ENCODE peak calls at places on chromosomes 5 and 9, in four cellular contexts. B, M, Q and L are unnamed samples. For H3K27me3, the result is how much of the 10 kb centered on the place peaks cover.

GRCh38 chr5:94468531-94468930 is 149.9 kb downstream of the KIAA0825 start:
- DNase-seq in B (no peak), M (no peak), Q (no peak), L (no peak)

GRCh38 chr5:67142816-67143215 is 53.8 kb downstream of the CD180 start:
- DNase-seq in B (no peak), M (no peak), Q (no peak), L (no peak)

GRCh38 chr5:151718653-151719052 is 31.9 kb upstream of the SPARC start:
- DNase-seq in Q (no peak), M (no peak), B (no peak), L (no peak)

GRCh38 chr5:77645158-77645994 is 6.9 kb upstream of the OTP start:
- DNase-seq in B (peak), M (peak), Q (no peak), L (no peak)

GRCh38 chr9:135173066-135173465 is 85.6 kb downstream of the OLFM1 start:
- DNase-seq in M (no peak), Q (no peak), B (no peak), L (no peak)

GRCh38 chr5:60148356-60148755 is 254.8 kb upstream of the PDE4D start:
- DNase-seq in M (no peak), Q (no peak), B (no peak), L (no peak)

GRCh38 chr9:69058101-69058500 is 22.5 kb downstream of the FXN start:
- DNase-seq in Q (no peak), M (no peak), B (no peak), L (no peak)

GRCh38 chr9:110638381-110638954 is 30.1 kb upstream of the MUSK start:
- DNase-seq in M (no peak), Q (no peak), B (no peak), L (no peak)

GRCh38 chr5:141845371-141845821 is 32.8 kb downstream of the PCDH1 start:
- DNase-seq in Q (no peak), B (no peak), M (no peak), L (no peak)

GRCh38 chr5:44881266-44881665 is 72.5 kb downstream of the MRPS30 start:
- DNase-seq in Q (no peak), B (no peak), M (no peak), L (no peak)

DNA sequence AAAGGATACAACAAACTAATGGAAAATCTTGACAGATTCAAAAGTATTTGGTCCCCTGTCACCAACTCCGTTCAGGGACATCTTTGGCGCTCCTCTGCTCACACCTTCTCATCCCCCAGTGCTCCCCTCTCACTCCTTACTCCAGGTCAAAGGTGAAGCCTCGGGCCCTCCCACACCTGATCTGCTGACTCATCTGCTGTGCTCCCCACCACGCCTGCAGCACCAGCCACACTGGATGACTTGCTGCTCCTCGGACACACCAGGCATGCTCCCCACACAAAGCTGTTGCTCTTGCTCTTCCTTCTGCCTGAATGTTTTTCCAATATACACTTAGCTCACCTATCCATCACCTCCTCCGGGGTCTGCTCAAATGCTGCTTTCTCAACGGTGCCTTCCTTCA is 123.4 kb downstream of the ESM1 start:
- DNase-seq in Q (no peak), B (no peak), M (no peak), L (no peak)
- H3K27ac ChIP-seq in Q (no peak), B (no peak), M (no peak), L (no peak)

GRCh38 chr9:136336156-136336860 is 9.0 kb downstream of the GPSM1 start:
- DNase-seq in B (no peak), M (no peak), Q (no peak), L (no peak)
- H3K4me3 ChIP-seq in B (no peak), M (no peak), Q (no peak), L (no peak)

GRCh38 chr9:77131411-77131810 is 45.9 kb upstream of the VPS13A start:
- DNase-seq in B (no peak), Q (no peak), M (no peak), L (no peak)

GRCh38 chr9:77127071-77127470 is 50.3 kb upstream of the VPS13A start:
- DNase-seq in Q (no peak), M (no peak), B (no peak), L (no peak)

GRCh38 chr9:77128125-77128789 is 49.1 kb upstream of the VPS13A start:
- DNase-seq in Q (no peak), B (no peak), M (no peak), L (no peak)

DNA sequence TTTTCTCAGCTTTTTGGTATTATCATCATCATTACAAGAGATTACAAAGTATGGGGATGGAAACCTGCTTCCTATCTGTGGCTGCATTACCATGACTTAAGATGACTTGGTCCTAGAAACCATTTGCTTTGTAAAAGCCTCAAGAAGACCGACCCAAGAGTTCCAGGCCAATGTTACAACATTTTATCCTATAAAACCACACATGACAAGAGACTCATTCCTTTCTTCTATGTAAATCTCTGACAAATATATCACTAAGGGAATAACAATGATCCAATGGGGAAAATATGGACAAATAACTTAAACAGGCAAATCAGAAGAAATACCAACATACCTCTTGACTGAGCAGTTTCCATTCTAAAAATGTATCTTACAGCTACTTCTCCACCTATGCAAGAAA is 44.3 kb upstream of the VPS13A start:
- DNase-seq in Q (no peak), B (no peak), M (no peak), L (no peak)
- H3K27me3 ChIP-seq in Q (under half), B (under half), M (under half), L (under half)

GRCh38 chr5:9198399-9198798 is 347.5 kb downstream of the SEMA5A start:
- DNase-seq in Q (no peak), B (no peak), M (no peak), L (no peak)
- H3K27ac ChIP-seq in Q (no peak), B (no peak), M (no peak), L (no peak)

GRCh38 chr5:40694433-40694832 is 14.7 kb downstream of the PTGER4 start:
- DNase-seq in M (no peak), B (no peak), Q (no peak), L (no peak)
- H3K4me3 ChIP-seq in M (no peak), B (no peak), Q (no peak), L (no peak)

DNA sequence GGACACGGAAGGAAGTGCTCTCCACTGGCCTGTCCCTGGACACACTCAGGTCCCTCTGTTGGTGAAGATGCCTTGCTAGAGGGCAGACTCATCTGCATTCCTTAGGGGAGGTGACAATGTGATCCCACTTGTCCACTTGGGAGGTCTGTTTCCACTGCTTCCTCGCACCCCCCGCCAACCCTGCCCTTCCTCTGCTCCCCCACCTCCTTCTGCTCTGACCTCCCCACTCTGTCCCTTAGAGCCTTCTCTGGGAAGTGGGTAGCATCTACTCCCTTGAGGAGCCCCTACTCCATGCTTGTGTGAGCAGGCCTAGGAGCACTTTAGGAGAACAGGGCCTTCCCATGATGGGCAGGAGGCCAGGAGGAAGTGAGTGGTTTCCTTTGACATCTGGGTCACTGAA is 633.8 kb downstream of the IRX1 start:
- DNase-seq in B (no peak), Q (no peak), M (no peak), L (no peak)
- H3K27me3 ChIP-seq in B (under half), Q (under half), M (under half), L (under half)

DNA sequence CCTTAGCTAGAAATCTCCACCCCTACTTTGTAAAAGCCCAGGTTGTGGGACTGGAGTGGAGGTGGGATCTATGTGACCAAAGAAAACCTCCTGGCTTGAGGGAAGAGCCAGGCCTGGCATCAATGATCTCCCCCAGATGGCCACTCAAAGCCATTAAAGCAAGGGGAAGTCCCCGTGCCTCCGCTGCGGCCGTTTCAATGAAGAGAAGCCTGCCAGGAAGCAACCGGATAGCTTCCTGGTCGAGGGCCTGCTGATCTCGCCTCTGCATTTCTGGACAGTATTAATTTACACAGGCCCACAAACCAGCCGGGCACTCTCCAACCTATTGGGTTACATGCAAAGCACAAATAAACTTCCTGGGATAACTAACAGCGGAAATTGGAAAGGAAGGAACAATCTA is 160.5 kb upstream of the MSX2 start:
- DNase-seq in Q (peak), M (no peak), B (no peak), L (no peak)
- H3K27ac ChIP-seq in Q (no peak), M (no peak), B (no peak), L (no peak)

GRCh38 chr5:8740595-8740994 is 805.3 kb downstream of the SEMA5A start:
- DNase-seq in Q (no peak), B (no peak), M (no peak), L (no peak)
- H3K4me3 ChIP-seq in Q (no peak), B (no peak), M (no peak), L (no peak)

GRCh38 chr5:174303035-174303434 is 257.5 kb downstream of the NSG2 start:
- DNase-seq in M (no peak), Q (no peak), B (no peak), L (no peak)

GRCh38 chr5:174301848-174302625 is 256.5 kb downstream of the NSG2 start:
- DNase-seq in Q (no peak), B (no peak), M (no peak), L (no peak)

GRCh38 chr5:174300941-174301761 is 255.6 kb downstream of the NSG2 start:
- DNase-seq in M (no peak), Q (no peak), B (no peak), L (no peak)

GRCh38 chr5:174305241-174305681 is 259.8 kb downstream of the NSG2 start:
- DNase-seq in M (no peak), B (no peak), Q (no peak), L (no peak)

GRCh38 chr5:174303437-174304045 is 258.0 kb downstream of the NSG2 start:
- DNase-seq in Q (no peak), B (no peak), M (no peak), L (no peak)
- H3K27me3 ChIP-seq in Q (under half), B (under half), M (under half), L (under half)

GRCh38 chr9:14880951-14881465 is 29.2 kb downstream of the FREM1 start:
- DNase-seq in B (no peak), M (no peak), Q (no peak), L (no peak)
- H3K27ac ChIP-seq in B (peak), M (no peak), Q (no peak), L (no peak)